ENCODE peak calls at places on chromosomes 6 and 20, in four cellular contexts. O, N, S and C are unnamed samples.

GRCh38 chr6:68059261-68059660 is 575.8 kb upstream of the ADGRB3 start:
- DNase-seq in O (no peak), N (no peak), S (no peak), C (no peak)

GRCh38 chr20:25082498-25082873 is 545 bp upstream of the VSX1 start:
- DNase-seq in O (no peak), N (no peak), S (peak; percentile 22), C (no peak)

GRCh38 chr20:5504061-5504739 is 187.4 kb upstream of the PROKR2 start:
- DNase-seq in O (no peak), N (peak; percentile 60), S (no peak), C (no peak)

GRCh38 chr6:139313784-139314545 is 22.2 kb upstream of the TXLNB start:
- DNase-seq in O (no peak), N (no peak), S (peak; percentile 47), C (no peak)

GRCh38 chr6:97068211-97068610 is 143.7 kb downstream of the KLHL32 start:
- DNase-seq in O (peak; percentile 50), N (peak; percentile 67), S (peak; percentile 30), C (peak; percentile 28)

GRCh38 chr6:6645266-6645917 is 56.9 kb downstream of the LY86 start:
- DNase-seq in O (no peak), N (no peak), S (no peak), C (no peak)

GRCh38 chr6:158026054-158026900 is 44.6 kb downstream of the SYNJ2 start:
- DNase-seq in O (peak; percentile 92), N (peak; percentile 99), S (no peak), C (peak; percentile 42)

GRCh38 chr6:22322103-22322882 is 25.5 kb upstream of the PRL start:
- DNase-seq in O (no peak), N (no peak), S (no peak), C (no peak)

GRCh38 chr6:35188886-35189285 is 24.9 kb upstream of the SCUBE3 start:
- DNase-seq in O (no peak), N (no peak), S (no peak), C (no peak)

GRCh38 chr20:38134427-38135281 is 30.4 kb downstream of the TGM2 start:
- DNase-seq in O (no peak), N (peak; percentile 80), S (no peak), C (no peak)

GRCh38 chr6:114304304-114304887 is 38.4 kb downstream of the HS3ST5 start:
- DNase-seq in O (peak; percentile 48), N (peak; percentile 29), S (no peak), C (no peak)

GRCh38 chr6:158174514-158174913 is 6.4 kb downstream of the GTF2H5 start:
- DNase-seq in O (no peak), N (peak; percentile 94), S (no peak), C (no peak)

GRCh38 chr6:38391909-38392614 is 247.7 kb downstream of the BTBD9 start:
- DNase-seq in O (peak; percentile 8), N (peak; percentile 22), S (no peak), C (no peak)

GRCh38 chr6:1153696-1154245 is 158.1 kb upstream of the FOXQ1 start:
- DNase-seq in O (no peak), N (no peak), S (no peak), C (no peak)

GRCh38 chr20:55239269-55239668 is 763.9 kb downstream of the DOK5 start:
- DNase-seq in O (no peak), N (no peak), S (no peak), C (no peak)

GRCh38 chr6:137829641-137830083 is 37.4 kb upstream of the TNFAIP3 start:
- DNase-seq in O (peak; percentile 25), N (peak; percentile 50), S (no peak), C (peak; percentile 67)

GRCh38 chr6:62391358-62391757 is 105.3 kb upstream of the KHDRBS2 start:
- DNase-seq in O (no peak), N (no peak), S (no peak), C (no peak)

GRCh38 chr20:45781391-45781931 is 10.2 kb downstream of the WFDC3 start:
- DNase-seq in O (peak; percentile 53), N (peak; percentile 88), S (no peak), C (peak; percentile 97)

GRCh38 chr6:107491059-107491609 is 1.2 kb downstream of the SOBP start:
- DNase-seq in O (peak; percentile 69), N (peak; percentile 76), S (peak; percentile 86), C (peak; percentile 4)

DNA sequence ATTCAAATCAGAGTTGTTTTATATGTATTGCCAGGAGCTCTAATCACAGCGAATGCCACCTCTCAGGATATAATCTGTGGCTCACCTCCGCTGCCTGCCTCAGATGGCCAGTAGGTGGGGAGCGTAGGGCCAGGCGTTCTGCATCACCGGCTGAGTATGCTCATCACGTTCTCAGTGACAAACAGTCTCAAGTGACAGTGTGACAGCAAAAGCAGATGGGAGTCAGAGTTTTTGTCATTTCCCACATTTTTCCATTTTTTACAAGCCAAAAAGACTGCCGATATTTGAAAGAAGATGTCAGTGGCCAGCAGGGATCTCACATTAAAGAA is 208.7 kb downstream of the ALDH8A1 start:
- DNase-seq in O (no peak), N (no peak), S (peak; percentile 32), C (no peak)
- TF ChIP-seq CTCF in O (no peak), N (peak; percentile 9), S (peak; percentile 41), C (no peak)

GRCh38 chr6:24313133-24313476 is 44.8 kb downstream of the DCDC2 start:
- DNase-seq in O (no peak), N (no peak), S (no peak), C (no peak)

GRCh38 chr6:24313477-24314141 is 44.2 kb downstream of the DCDC2 start:
- DNase-seq in O (peak; percentile 36), N (peak; percentile 86), S (peak; percentile 6), C (peak; percentile 28)

GRCh38 chr6:24306038-24306437 is 51.8 kb downstream of the DCDC2 start:
- DNase-seq in O (no peak), N (no peak), S (no peak), C (no peak)

GRCh38 chr6:24307881-24308280 is 50.0 kb downstream of the DCDC2 start:
- DNase-seq in O (no peak), N (peak; percentile 14), S (no peak), C (no peak)
- H3K27ac ChIP-seq in O (no peak overlapping the region), N (no peak overlapping the region), S (no peak overlapping the region), C (no peak overlapping the region)

GRCh38 chr6:149043476-149044130 is 273.9 kb upstream of the TAB2 start:
- DNase-seq in O (peak; percentile 37), N (no peak), S (peak; percentile 52), C (no peak)
- TF ChIP-seq CTCF in O (peak; percentile 23), N (peak; percentile 25), S (peak; percentile 52), C (peak; percentile 5)

DNA sequence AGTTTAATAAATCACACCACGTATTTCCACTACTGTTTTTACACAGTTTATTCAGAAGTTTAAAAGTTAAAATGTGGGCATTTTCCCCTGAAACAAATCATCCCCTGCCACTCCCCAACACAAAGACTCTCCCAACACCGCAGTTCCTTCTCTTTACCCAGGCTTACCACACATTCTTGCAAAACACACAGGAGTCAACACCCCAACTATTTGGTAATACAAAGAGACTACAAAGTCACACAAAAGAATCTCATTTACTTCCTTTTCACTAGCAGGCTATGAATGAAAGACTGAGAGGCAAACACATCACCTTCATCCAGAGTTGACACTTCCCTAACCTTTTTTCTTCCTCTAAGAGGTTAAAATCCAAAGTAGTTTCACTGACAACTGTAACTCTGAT is 51.1 kb downstream of the KCTD20 start:
- DNase-seq in O (no peak), N (peak; percentile 48), S (peak; percentile 58), C (no peak)
- H3K27ac ChIP-seq in O (peak overlapping the region; percentile 22), N (no peak overlapping the region), S (peak overlapping the region; percentile 74), C (no peak overlapping the region)

DNA sequence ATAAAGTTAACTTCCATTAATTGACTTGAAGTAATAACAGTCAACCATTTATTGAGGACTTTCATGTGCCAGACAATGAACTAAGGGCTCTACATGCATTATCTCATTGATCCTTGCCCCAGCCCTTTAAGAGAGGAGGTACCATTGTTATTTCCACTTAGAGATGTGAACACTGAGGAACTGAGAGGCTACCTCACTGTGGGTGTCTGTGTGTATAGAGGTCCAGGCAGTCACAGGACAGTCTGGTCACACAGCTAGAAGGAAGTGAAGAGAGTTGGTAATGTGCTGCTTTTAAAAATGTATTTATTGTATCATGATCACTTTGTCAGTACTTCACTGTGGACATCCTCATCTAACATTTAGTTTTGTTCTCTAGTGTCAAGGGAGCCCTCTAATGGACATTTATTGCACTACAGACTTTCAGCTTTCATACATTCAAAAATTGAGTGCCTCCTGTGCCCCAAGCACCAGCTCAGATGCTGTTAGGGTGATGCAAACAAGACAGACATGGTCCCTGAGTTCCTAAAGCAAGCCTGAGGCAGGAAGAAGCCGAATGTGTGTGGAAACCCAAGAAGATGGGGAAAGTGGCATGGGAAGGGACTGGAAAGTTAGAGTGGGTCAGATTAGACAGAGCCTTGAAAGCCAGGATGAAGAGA is 122.9 kb downstream of the SLC16A10 start:
- DNase-seq in O (peak; percentile 75), N (peak; percentile 71), S (peak; percentile 68), C (peak; percentile 64)
- TF ChIP-seq CTCF in O (peak; percentile 70), N (peak; percentile 69), S (peak; percentile 82), C (peak; percentile 77)

DNA sequence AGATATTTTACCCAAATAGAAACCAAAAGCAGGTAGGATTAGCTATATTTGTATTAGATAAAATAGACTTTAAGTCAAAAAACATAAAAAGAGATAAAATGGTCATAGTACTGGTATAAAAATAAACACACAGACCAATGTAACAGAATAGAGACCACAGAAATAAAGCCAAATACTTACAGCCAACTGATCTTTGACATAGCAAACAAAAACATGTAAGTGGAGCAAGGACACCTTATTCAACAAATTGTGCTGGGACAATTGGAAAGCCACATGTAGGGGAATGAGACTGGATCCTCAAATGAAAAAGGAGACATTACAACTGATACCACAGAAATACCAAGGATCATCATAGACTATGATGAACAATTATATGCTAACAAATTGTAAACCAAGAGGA is 94.5 kb upstream of the SIRPG start:
- DNase-seq in O (no peak), N (no peak), S (no peak), C (no peak)
- H3K27ac ChIP-seq in O (no peak overlapping the region), N (no peak overlapping the region), S (no peak overlapping the region), C (no peak overlapping the region)

DNA sequence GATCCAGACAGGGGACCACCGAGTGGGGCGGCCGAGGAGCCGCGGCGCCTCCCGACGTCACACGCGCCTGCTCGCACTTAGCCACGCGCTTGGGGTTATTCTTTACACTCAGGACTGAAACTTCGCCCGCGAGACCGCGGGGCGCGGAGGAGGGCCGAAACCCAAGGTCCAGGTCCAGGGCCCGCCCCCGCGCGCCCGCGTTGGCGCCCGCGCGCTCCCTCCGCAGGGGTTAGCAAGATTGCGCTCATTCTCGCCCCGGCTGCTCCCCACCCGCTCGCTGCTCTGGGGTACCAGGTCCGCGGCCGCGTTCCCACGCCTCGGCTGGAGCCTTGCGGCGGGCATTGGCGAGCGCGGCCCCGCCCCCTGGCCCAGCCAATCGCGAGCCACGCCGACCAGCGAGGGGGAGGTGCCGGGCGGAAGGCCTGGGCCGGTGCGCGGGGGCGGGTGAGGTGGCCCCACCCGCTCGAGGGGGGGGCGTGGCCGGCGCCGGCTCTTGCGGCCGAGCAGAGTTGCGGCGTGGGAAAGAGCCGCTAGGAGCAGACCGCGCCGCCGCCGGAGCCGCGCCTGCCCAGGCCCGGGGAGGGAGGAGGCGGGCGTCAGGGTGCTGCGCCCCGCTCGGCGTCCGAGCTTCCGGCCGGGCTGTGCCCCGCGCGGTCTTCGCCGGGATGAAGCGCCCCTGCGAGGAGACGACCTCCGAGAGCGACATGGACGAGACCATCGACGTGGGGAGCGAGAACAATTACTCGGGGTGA is at the start of gene HEY2:
- DNase-seq in O (peak; percentile 96), N (peak; percentile 96), S (peak; percentile 95), C (peak; percentile 91)
- TF ChIP-seq CTCF in O (no peak), N (no peak), S (no peak), C (no peak)

DNA sequence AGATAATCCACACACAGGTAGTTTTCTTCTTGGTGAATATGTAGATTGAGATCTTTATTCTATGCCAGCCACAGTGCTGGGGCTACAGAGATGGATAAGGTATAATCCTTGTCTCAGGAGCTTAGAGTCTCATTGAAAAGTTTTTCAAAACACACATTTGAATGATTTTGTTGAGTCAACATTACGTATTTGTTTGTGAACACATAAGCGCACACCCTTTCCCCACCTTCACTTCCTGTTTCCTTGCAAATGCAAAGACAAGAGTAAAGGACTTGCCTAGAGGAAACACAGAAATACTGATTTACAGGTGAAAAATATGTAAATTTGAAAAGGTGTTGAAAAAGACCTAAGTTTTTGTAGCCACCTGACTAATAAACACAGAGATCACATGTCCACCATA is 27.8 kb downstream of the VAPB start:
- DNase-seq in O (no peak), N (no peak), S (no peak), C (no peak)
- H3K27ac ChIP-seq in O (no peak overlapping the region), N (no peak overlapping the region), S (no peak overlapping the region), C (no peak overlapping the region)